ENCODE peak calls at places on chromosome 13, in six cellular contexts. B, N, M, S, H and C are unnamed samples.

GRCh38 chr13:64538711-64539110 is 2691.4 kb downstream of the PCDH9 start:
- DNase-seq in N (no peak), M (no peak), S (no peak), B (no peak), H (no peak), C (no peak)

GRCh38 chr13:99299545-99300341 is 7.5 kb downstream of the GPR183 start:
- DNase-seq in H (no peak), M (no peak), N (no peak), S (no peak), B (no peak), C (no peak)

GRCh38 chr13:46648166-46648607 is 95.2 kb downstream of the LRCH1 start:
- DNase-seq in S (peak; percentile 57), H (no peak), N (peak; percentile 69), B (no peak), M (no peak), C (no peak)

GRCh38 chr13:106911602-106912001 is 343.7 kb upstream of the ARGLU1 start:
- DNase-seq in S (no peak), H (no peak), M (no peak), N (no peak), B (peak; percentile 2), C (no peak)

GRCh38 chr13:83312194-83312593 is 570.1 kb downstream of the SLITRK1 start:
- DNase-seq in M (no peak), S (no peak), B (peak; percentile 19), H (no peak), N (no peak), C (no peak)

GRCh38 chr13:46817081-46817480 is 20.1 kb upstream of the ESD start:
- DNase-seq in M (no peak), H (no peak), N (no peak), S (no peak), B (peak; percentile 82), C (no peak)

GRCh38 chr13:57813641-57814040 is 182.1 kb downstream of the PCDH17 start:
- DNase-seq in S (no peak), H (no peak), B (no peak), N (no peak), M (no peak), C (no peak)

GRCh38 chr13:44272692-44273091 is 100.9 kb upstream of the SERP2 start:
- DNase-seq in B (no peak), N (no peak), S (no peak), M (no peak), H (no peak), C (no peak)

GRCh38 chr13:107817652-107818287 is 397.6 kb downstream of the LIG4 start:
- DNase-seq in N (no peak), B (no peak), H (no peak), S (no peak), M (no peak), C (no peak)

GRCh38 chr13:99258210-99258860 is at the start of gene GPR18:
- DNase-seq in S (peak; percentile 66), H (no peak), N (no peak), M (no peak), B (no peak), C (no peak)

GRCh38 chr13:113495494-113496251 is 5.2 kb upstream of the DCUN1D2 start:
- DNase-seq in M (no peak), B (no peak), S (no peak), H (no peak), N (no peak), C (no peak)

GRCh38 chr13:76129305-76130040 is 493.3 kb downstream of the LMO7 start:
- DNase-seq in N (no peak), B (no peak), H (no peak), M (no peak), S (no peak), C (no peak)

GRCh38 chr13:37476874-37477273 is 121.7 kb downstream of the POSTN start:
- DNase-seq in H (no peak), M (no peak), S (no peak), N (no peak), B (peak; percentile 28), C (no peak)

GRCh38 chr13:104534847-104535246 is 1468.6 kb upstream of the SLC10A2 start:
- DNase-seq in B (no peak), H (no peak), S (peak; percentile 0), N (peak; percentile 12), M (no peak), C (no peak)

GRCh38 chr13:95258619-95259194 is 42.5 kb downstream of the ABCC4 start:
- DNase-seq in S (no peak), B (no peak), M (no peak), H (no peak), N (no peak), C (peak; percentile 64)

GRCh38 chr13:32905864-32906180 is 110.4 kb upstream of the KL start:
- DNase-seq in S (no peak), B (peak; percentile 36), H (no peak), N (peak; percentile 28), M (no peak), C (no peak)

GRCh38 chr13:36130542-36131214 is 504 bp downstream of the DCLK1 start:
- DNase-seq in M (no peak), B (no peak), N (no peak), S (no peak), H (peak; percentile 64), C (no peak)

GRCh38 chr13:32917504-32917903 is 98.7 kb upstream of the KL start:
- DNase-seq in H (no peak), N (no peak), S (no peak), M (no peak), B (peak; percentile 33), C (no peak)

GRCh38 chr13:25529425-25529824 is 157.7 kb downstream of the ATP8A2 start:
- DNase-seq in S (no peak), N (no peak), M (no peak), H (no peak), B (no peak), C (no peak)

GRCh38 chr13:94548382-94549240 is 47.3 kb downstream of the TGDS start:
- DNase-seq in H (peak; percentile 77), M (no peak), S (peak; percentile 52), B (peak; percentile 39), N (peak; percentile 61), C (no peak)

GRCh38 chr13:101520672-101521071 is 68.2 kb downstream of the ITGBL1 start:
- DNase-seq in S (no peak), B (peak; percentile 53), H (no peak), M (no peak), N (peak; percentile 4), C (peak; percentile 37)

GRCh38 chr13:59664586-59664985 is 499.1 kb downstream of the DIAPH3 start:
- DNase-seq in H (no peak), S (no peak), N (no peak), B (no peak), M (no peak), C (no peak)

GRCh38 chr13:113231306-113232207 is 22.1 kb downstream of the CUL4A start:
- DNase-seq in H (no peak), N (no peak), S (no peak), B (no peak), M (no peak), C (no peak)

GRCh38 chr13:109974354-109974753 is 188.0 kb upstream of the IRS2 start:
- DNase-seq in N (no peak), H (no peak), M (no peak), S (no peak), B (peak; percentile 28), C (no peak)

GRCh38 chr13:113796211-113796875 is 37.3 kb downstream of the TMEM255B start:
- DNase-seq in B (no peak), S (no peak), H (no peak), M (no peak), N (no peak), C (no peak)

GRCh38 chr13:78121459-78122348 is 203.1 kb upstream of the EDNRB start:
- DNase-seq in B (peak; percentile 88), H (peak; percentile 38), S (peak; percentile 65), M (peak; percentile 28), N (peak; percentile 41), C (peak; percentile 29)

GRCh38 chr13:95524270-95524901 is 28.1 kb upstream of the CLDN10 start:
- DNase-seq in M (no peak), S (no peak), H (no peak), B (peak; percentile 77), N (no peak), C (no peak)

DNA sequence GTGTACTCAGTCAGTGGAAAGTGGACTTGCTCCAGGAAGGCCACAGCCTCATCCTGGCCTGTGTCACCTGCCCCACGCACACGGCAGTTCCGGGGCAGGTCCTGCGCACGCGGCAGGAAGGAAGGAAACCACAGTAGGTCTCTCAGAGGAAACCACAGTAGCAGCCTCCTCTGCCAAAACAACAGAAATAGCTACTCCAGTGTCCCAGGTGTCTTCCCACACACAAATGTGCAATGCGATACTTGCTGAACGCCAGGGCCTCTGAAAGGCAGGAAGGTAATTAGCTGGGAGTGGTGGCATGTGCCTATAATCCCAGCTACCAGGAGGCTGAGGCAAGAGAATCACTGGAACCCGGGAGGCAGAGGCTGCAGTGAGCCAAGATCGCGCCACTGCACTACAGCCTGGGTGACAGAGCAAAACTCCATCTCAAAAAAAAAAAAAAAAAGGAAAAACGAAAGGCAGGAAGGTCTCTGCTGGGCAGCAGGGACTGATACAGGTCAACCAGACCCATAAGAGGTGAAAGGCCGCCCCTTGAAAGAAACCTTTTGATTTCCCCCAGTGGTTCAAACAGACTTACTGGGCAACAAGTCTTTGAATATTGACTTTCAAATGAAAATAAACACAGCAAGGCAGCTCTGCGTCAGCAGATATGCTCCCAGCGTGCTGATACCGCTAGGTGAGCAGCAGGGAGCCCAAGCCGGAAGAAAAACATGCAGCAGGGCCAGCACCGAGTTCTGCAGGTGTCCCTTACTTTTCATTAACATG is 49.5 kb downstream of the CRYL1 start:
- DNase-seq in N (peak; percentile 24), S (no peak), H (no peak), B (no peak), M (no peak), C (no peak)
- H3K4me3 ChIP-seq in N (no peak overlapping the region), S (no peak overlapping the region), H (no peak overlapping the region), B (no peak overlapping the region), M (no peak overlapping the region), C (no peak overlapping the region)

GRCh38 chr13:52974711-52975110 is 53.9 kb upstream of the OLFM4 start:
- DNase-seq in N (no peak), H (no peak), B (no peak), M (no peak), S (no peak), C (no peak)
- H3K4me3 ChIP-seq in N (no peak overlapping the region), H (no peak overlapping the region), B (no peak overlapping the region), M (no peak overlapping the region), S (no peak overlapping the region), C (no peak overlapping the region)

DNA sequence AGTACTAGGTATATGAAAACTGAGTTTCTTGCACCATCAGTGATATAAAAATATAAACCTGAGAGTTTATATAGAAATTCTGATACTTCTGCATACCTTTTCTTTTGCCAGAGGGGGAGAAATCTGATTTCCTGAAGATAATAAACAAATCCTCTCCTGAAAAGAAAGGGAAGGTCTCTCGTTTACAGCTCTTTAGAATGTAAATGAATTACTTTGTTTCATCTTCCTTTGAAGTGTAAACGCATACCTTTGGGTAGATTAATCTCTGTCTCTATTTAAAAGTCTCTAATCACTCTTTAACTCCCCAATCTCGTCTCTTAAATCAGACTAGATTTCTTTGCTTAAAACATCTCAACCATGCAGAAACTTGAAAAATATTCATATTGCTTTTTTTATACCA is 1092.9 kb downstream of the SLITRK5 start:
- DNase-seq in H (no peak), B (no peak), N (no peak), M (no peak), S (no peak), C (no peak)
- H3K4me3 ChIP-seq in H (no peak overlapping the region), B (no peak overlapping the region), N (no peak overlapping the region), M (no peak overlapping the region), S (no peak overlapping the region), C (no peak overlapping the region)

DNA sequence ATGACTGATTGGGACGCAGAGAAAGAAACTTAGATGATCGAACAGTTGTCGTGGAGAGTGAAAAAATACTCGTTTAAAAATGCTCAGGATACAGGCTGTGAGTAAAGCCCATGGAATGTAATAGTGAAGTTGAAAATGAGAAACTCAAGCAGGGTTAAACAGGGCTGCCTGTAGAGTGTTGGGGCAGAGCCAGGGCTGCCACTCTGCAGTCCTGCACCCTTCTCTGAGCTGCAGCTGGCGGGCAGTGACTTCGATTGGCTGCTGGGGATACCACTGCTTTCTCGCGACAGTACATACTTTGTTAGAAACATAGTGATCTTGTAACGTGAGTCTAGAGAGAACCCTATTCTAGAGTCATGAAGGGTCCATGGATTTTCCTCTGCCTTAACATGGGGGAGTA is 95.4 kb downstream of the ARHGEF7 start:
- DNase-seq in S (no peak), M (no peak), N (no peak), H (peak; percentile 70), B (peak; percentile 83), C (peak; percentile 64)
- H3K4me3 ChIP-seq in S (no peak overlapping the region), M (no peak overlapping the region), N (no peak overlapping the region), H (peak overlapping the region; percentile 17), B (peak overlapping the region; percentile 43), C (no peak overlapping the region)